ENCODE peak calls at places on chromosome 17, in nine cellular contexts. One of them, this sample, is unnamed.

GRCh38 chr17:74474043-74474792 is 7.8 kb downstream of the CD300A start:
- DNase-seq in breast epithelium: no peak
- DNase-seq in frontal cortex: no peak
- DNase-seq in ELF-1: no peak
- DNase-seq in HEK293T: no peak
- DNase-seq in GM12865: no peak
- DNase-seq in endothelial cell: no peak
- DNase-seq in memory B cell: no peak
- DNase-seq in GM23248: no peak
- DNase-seq in this sample: no peak

GRCh38 chr17:72666519-72666874 is 426.0 kb downstream of the SLC39A11 start:
- DNase-seq in breast epithelium: no peak
- DNase-seq in HEK293T: no peak
- DNase-seq in memory B cell: no peak
- DNase-seq in GM23248: peak; percentile 9
- DNase-seq in GM12865: no peak
- DNase-seq in endothelial cell: no peak
- DNase-seq in ELF-1: no peak
- DNase-seq in frontal cortex: no peak
- DNase-seq in this sample: no peak

GRCh38 chr17:33387406-33387805 is 94.3 kb upstream of the ASIC2 start:
- DNase-seq in endothelial cell: no peak
- DNase-seq in frontal cortex: no peak
- DNase-seq in GM12865: no peak
- DNase-seq in memory B cell: no peak
- DNase-seq in ELF-1: no peak
- DNase-seq in GM23248: no peak
- DNase-seq in HEK293T: no peak
- DNase-seq in breast epithelium: no peak
- DNase-seq in this sample: no peak

GRCh38 chr17:64732336-64733006 is 70.4 kb upstream of the SMURF2 start:
- DNase-seq in HEK293T: no peak
- DNase-seq in memory B cell: no peak
- DNase-seq in ELF-1: no peak
- DNase-seq in breast epithelium: no peak
- DNase-seq in GM23248: peak; percentile 84
- DNase-seq in GM12865: no peak
- DNase-seq in endothelial cell: no peak
- DNase-seq in frontal cortex: no peak
- DNase-seq in this sample: no peak

GRCh38 chr17:53032861-53033271 is 789.9 kb upstream of the KIF2B start:
- DNase-seq in endothelial cell: peak; percentile 62
- DNase-seq in GM23248: peak; percentile 2
- DNase-seq in HEK293T: peak; percentile 6
- DNase-seq in ELF-1: peak; percentile 83
- DNase-seq in memory B cell: no peak
- DNase-seq in frontal cortex: no peak
- DNase-seq in GM12865: peak; percentile 0
- DNase-seq in breast epithelium: no peak
- DNase-seq in this sample: no peak

GRCh38 chr17:29593546-29594440 is 861 bp downstream of the ANKRD13B start:
- DNase-seq in endothelial cell: no peak
- DNase-seq in GM23248: peak; percentile 52
- DNase-seq in ELF-1: peak; percentile 74
- DNase-seq in memory B cell: no peak
- DNase-seq in breast epithelium: no peak
- DNase-seq in frontal cortex: no peak
- DNase-seq in GM12865: no peak
- DNase-seq in HEK293T: no peak
- DNase-seq in this sample: no peak

GRCh38 chr17:68349157-68349556 is 57.9 kb downstream of the ARSG start:
- DNase-seq in ELF-1: no peak
- DNase-seq in frontal cortex: no peak
- DNase-seq in GM12865: peak; percentile 84
- DNase-seq in HEK293T: no peak
- DNase-seq in breast epithelium: no peak
- DNase-seq in memory B cell: no peak
- DNase-seq in endothelial cell: no peak
- DNase-seq in GM23248: no peak
- DNase-seq in this sample: no peak

GRCh38 chr17:17750881-17751280 is 69.6 kb downstream of the RAI1 start:
- DNase-seq in frontal cortex: no peak
- DNase-seq in ELF-1: no peak
- DNase-seq in GM23248: no peak
- DNase-seq in HEK293T: no peak
- DNase-seq in breast epithelium: no peak
- DNase-seq in memory B cell: peak; percentile 40
- DNase-seq in GM12865: peak; percentile 87
- DNase-seq in endothelial cell: no peak
- DNase-seq in this sample: no peak

GRCh38 chr17:41065829-41066624 is at the start of gene KRTAP2-4:
- DNase-seq in breast epithelium: no peak
- DNase-seq in GM12865: no peak
- DNase-seq in memory B cell: no peak
- DNase-seq in ELF-1: no peak
- DNase-seq in HEK293T: no peak
- DNase-seq in endothelial cell: no peak
- DNase-seq in GM23248: peak; percentile 90
- DNase-seq in frontal cortex: no peak
- DNase-seq in this sample: no peak

GRCh38 chr17:74957935-74958549 is 14.5 kb downstream of the HID1 start:
- DNase-seq in endothelial cell: peak; percentile 95
- DNase-seq in GM12865: peak; percentile 72
- DNase-seq in ELF-1: peak; percentile 87
- DNase-seq in memory B cell: peak; percentile 84
- DNase-seq in breast epithelium: peak; percentile 83
- DNase-seq in HEK293T: peak; percentile 88
- DNase-seq in frontal cortex: peak; percentile 77
- DNase-seq in GM23248: peak; percentile 56
- DNase-seq in this sample: peak; percentile 11

GRCh38 chr17:29433551-29433950 is 43.4 kb downstream of the TAOK1 start:
- DNase-seq in memory B cell: no peak
- DNase-seq in ELF-1: no peak
- DNase-seq in endothelial cell: peak; percentile 43
- DNase-seq in HEK293T: no peak
- DNase-seq in GM12865: peak; percentile 34
- DNase-seq in breast epithelium: no peak
- DNase-seq in frontal cortex: no peak
- DNase-seq in GM23248: peak; percentile 3
- DNase-seq in this sample: no peak

GRCh38 chr17:64155751-64156544 is 26.0 kb upstream of the ERN1 start:
- DNase-seq in GM23248: peak; percentile 8
- DNase-seq in endothelial cell: no peak
- DNase-seq in GM12865: no peak
- DNase-seq in frontal cortex: peak; percentile 67
- DNase-seq in memory B cell: no peak
- DNase-seq in HEK293T: no peak
- DNase-seq in breast epithelium: peak; percentile 56
- DNase-seq in ELF-1: peak; percentile 15
- DNase-seq in this sample: peak; percentile 69

GRCh38 chr17:27878776-27879562 is 14.2 kb downstream of the LYRM9 start:
- DNase-seq in endothelial cell: no peak
- DNase-seq in frontal cortex: no peak
- DNase-seq in breast epithelium: no peak
- DNase-seq in HEK293T: no peak
- DNase-seq in ELF-1: peak; percentile 25
- DNase-seq in memory B cell: no peak
- DNase-seq in GM23248: no peak
- DNase-seq in GM12865: no peak
- DNase-seq in this sample: no peak

GRCh38 chr17:30116661-30117547 is at the start of gene NSRP1:
- DNase-seq in GM23248: peak; percentile 99
- DNase-seq in HEK293T: peak; percentile 83
- DNase-seq in GM12865: peak; percentile 96
- DNase-seq in breast epithelium: peak; percentile 96
- DNase-seq in memory B cell: peak; percentile 85
- DNase-seq in frontal cortex: peak; percentile 85
- DNase-seq in ELF-1: peak; percentile 98
- DNase-seq in endothelial cell: peak; percentile 94
- DNase-seq in this sample: peak; percentile 79

GRCh38 chr17:39794249-39794970 is 56.7 kb downstream of the GRB7 start:
- DNase-seq in GM23248: no peak
- DNase-seq in GM12865: peak; percentile 94
- DNase-seq in HEK293T: no peak
- DNase-seq in frontal cortex: no peak
- DNase-seq in memory B cell: peak; percentile 67
- DNase-seq in ELF-1: no peak
- DNase-seq in breast epithelium: no peak
- DNase-seq in endothelial cell: no peak
- DNase-seq in this sample: no peak

GRCh38 chr17:7380855-7381683 is at the start of gene TNK1:
- DNase-seq in memory B cell: no peak
- DNase-seq in frontal cortex: no peak
- DNase-seq in HEK293T: no peak
- DNase-seq in endothelial cell: no peak
- DNase-seq in ELF-1: peak; percentile 51
- DNase-seq in GM12865: no peak
- DNase-seq in breast epithelium: peak; percentile 84
- DNase-seq in GM23248: peak; percentile 48
- DNase-seq in this sample: no peak

GRCh38 chr17:49577978-49578893 is 2.6 kb downstream of the NXPH3 start:
- DNase-seq in GM12865: peak; percentile 38
- DNase-seq in frontal cortex: no peak
- DNase-seq in ELF-1: no peak
- DNase-seq in HEK293T: no peak
- DNase-seq in GM23248: no peak
- DNase-seq in breast epithelium: no peak
- DNase-seq in endothelial cell: no peak
- DNase-seq in memory B cell: no peak
- DNase-seq in this sample: no peak

GRCh38 chr17:82765357-82765756 is 13.5 kb downstream of the TBCD start:
- DNase-seq in breast epithelium: no peak
- DNase-seq in GM23248: no peak
- DNase-seq in endothelial cell: no peak
- DNase-seq in ELF-1: no peak
- DNase-seq in GM12865: no peak
- DNase-seq in memory B cell: no peak
- DNase-seq in frontal cortex: no peak
- DNase-seq in HEK293T: no peak
- DNase-seq in this sample: no peak

GRCh38 chr17:46772879-46773620 is 45.4 kb downstream of the WNT3 start:
- DNase-seq in GM23248: no peak
- DNase-seq in memory B cell: no peak
- DNase-seq in ELF-1: peak; percentile 73
- DNase-seq in endothelial cell: no peak
- DNase-seq in HEK293T: no peak
- DNase-seq in frontal cortex: no peak
- DNase-seq in GM12865: no peak
- DNase-seq in breast epithelium: no peak
- DNase-seq in this sample: no peak

GRCh38 chr17:80546267-80546666 is 1.6 kb downstream of the RPTOR start:
- DNase-seq in GM12865: no peak
- DNase-seq in endothelial cell: no peak
- DNase-seq in breast epithelium: no peak
- DNase-seq in ELF-1: no peak
- DNase-seq in HEK293T: no peak
- DNase-seq in memory B cell: no peak
- DNase-seq in frontal cortex: no peak
- DNase-seq in GM23248: peak; percentile 11
- DNase-seq in this sample: no peak

GRCh38 chr17:21390294-21390693 is 14.1 kb downstream of the KCNJ12 start:
- DNase-seq in ELF-1: no peak
- DNase-seq in breast epithelium: no peak
- DNase-seq in endothelial cell: no peak
- DNase-seq in GM23248: no peak
- DNase-seq in GM12865: no peak
- DNase-seq in HEK293T: no peak
- DNase-seq in frontal cortex: no peak
- DNase-seq in memory B cell: no peak
- DNase-seq in this sample: no peak